ENCODE peak calls at places on chromosomes 16 and 17, in eight cellular contexts. F is psoas muscle, O is epithelial cell of esophagus, D is fibroblast of villous mesenchyme, P is Peyer's patch, Q is adrenal gland, K is keratinocyte, Z is AG10803. C is an unnamed sample.

GRCh38 chr17:48406936-48407567 is 23.0 kb downstream of the SKAP1 start:
- DNase-seq in Z (no peak), O (no peak), Q (no peak), P (no peak), D (no peak), F (no peak), K (no peak), C (no peak)

GRCh38 chr16:47262938-47263337 is 119.2 kb upstream of the NETO2 start:
- DNase-seq in F (no peak), K (no peak), P (no peak), Q (no peak), D (no peak), Z (no peak), O (no peak), C (no peak)

GRCh38 chr17:76940738-76941350 is 72.6 kb downstream of the MGAT5B start:
- DNase-seq in K (no peak), Q (no peak), F (no peak), Z (no peak), O (no peak), D (no peak), P (no peak), C (peak; percentile 56)

GRCh38 chr17:2384439-2385127 is 16.3 kb downstream of the MNT start:
- DNase-seq in D (no peak), P (no peak), F (no peak), K (no peak), Q (no peak), Z (no peak), O (no peak), C (no peak)

GRCh38 chr17:64494121-64494520 is 2.7 kb downstream of the POLG2 start:
- DNase-seq in Q (no peak), Z (no peak), D (no peak), O (no peak), P (no peak), K (no peak), F (no peak), C (no peak)

GRCh38 chr16:88526008-88526905 is 43.9 kb upstream of the ZC3H18 start:
- DNase-seq in Q (no peak), Z (no peak), F (peak; percentile 14), K (no peak), D (no peak), O (no peak), P (no peak), C (no peak)

GRCh38 chr16:71408536-71408935 is 33.3 kb downstream of the TLE7 start:
- DNase-seq in O (no peak), P (no peak), D (no peak), Z (no peak), F (no peak), Q (no peak), K (no peak), C (no peak)

GRCh38 chr17:80861360-80861861 is 130.2 kb upstream of the CHMP6 start:
- DNase-seq in D (peak; percentile 32), P (no peak), K (no peak), Q (peak; percentile 13), O (no peak), F (no peak), Z (no peak), C (no peak)

GRCh38 chr16:30941600-30942420 is 7.1 kb upstream of the ORAI3 start:
- DNase-seq in P (peak; percentile 92), O (peak; percentile 78), D (peak; percentile 72), F (peak; percentile 76), Z (peak; percentile 62), K (no peak), Q (peak; percentile 88), C (peak; percentile 73)

GRCh38 chr17:64020068-64020766 is at the start of gene ICAM2:
- DNase-seq in Z (no peak), Q (peak; percentile 61), F (peak; percentile 53), K (no peak), D (no peak), O (no peak), P (peak; percentile 96), C (no peak)

GRCh38 chr17:65279456-65279855 is 142.3 kb downstream of the RGS9 start:
- DNase-seq in F (no peak), O (no peak), Q (no peak), Z (no peak), D (no peak), K (no peak), P (no peak), C (no peak)

GRCh38 chr17:44363613-44364159 is at the start of gene FAM171A2:
- DNase-seq in P (no peak), F (peak; percentile 63), D (peak; percentile 39), Z (peak; percentile 47), O (peak; percentile 60), K (no peak), Q (no peak), C (peak; percentile 83)

GRCh38 chr17:82228842-82229685 is at the start of gene SLC16A3:
- DNase-seq in F (peak; percentile 74), Q (no peak), D (peak; percentile 81), Z (peak; percentile 80), K (no peak), P (peak; percentile 88), O (peak; percentile 82), C (peak; percentile 62)

GRCh38 chr17:67125417-67125816 is 81.1 kb downstream of the CACNG1 start:
- DNase-seq in D (no peak), K (no peak), F (no peak), P (no peak), Z (no peak), O (no peak), Q (no peak), C (no peak)

GRCh38 chr17:73300392-73300791 is 11.4 kb downstream of the CDC42EP4 start:
- DNase-seq in Q (no peak), P (no peak), Z (no peak), F (no peak), O (no peak), K (no peak), D (no peak), C (no peak)

GRCh38 chr16:48384305-48384981 is 770 bp downstream of the SIAH1 start:
- DNase-seq in Q (peak; percentile 72), D (peak; percentile 67), F (peak; percentile 66), Z (peak; percentile 46), O (no peak), P (peak; percentile 74), K (no peak), C (peak; percentile 74)

GRCh38 chr17:39716879-39717536 is 13.3 kb downstream of the MIEN1 start:
- DNase-seq in Q (no peak), Z (no peak), O (peak; percentile 84), K (no peak), F (no peak), P (no peak), D (no peak), C (no peak)

GRCh38 chr17:16215002-16215272 is 397 bp downstream of the NCOR1 start:
- DNase-seq in K (no peak), P (peak; percentile 69), Z (peak; percentile 13), O (peak; percentile 48), Q (peak; percentile 60), D (peak; percentile 44), F (peak; percentile 55), C (peak; percentile 63)

DNA sequence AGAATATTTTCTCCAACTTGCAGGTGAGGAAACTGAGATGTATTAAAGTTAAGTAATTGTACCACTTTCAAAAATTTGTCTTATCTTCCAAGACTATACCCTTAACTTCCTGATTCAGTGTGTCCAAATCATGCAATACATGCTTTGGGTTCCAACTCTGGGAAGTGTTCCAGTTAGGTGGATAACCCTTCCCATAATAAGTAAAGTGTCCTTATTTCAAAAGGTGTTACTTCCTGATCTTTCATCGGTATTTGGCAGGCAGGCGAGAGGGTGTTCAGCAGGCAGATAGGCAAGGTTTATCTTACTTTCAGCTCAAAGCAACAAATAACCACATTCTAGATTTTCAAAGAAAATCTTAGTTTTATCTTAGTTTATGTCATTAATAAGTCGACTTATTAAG is 46.3 kb upstream of the ARHGAP44 start:
- DNase-seq in F (no peak), Q (no peak), O (no peak), P (no peak), K (no peak), Z (no peak), D (no peak), C (no peak)
- TF ChIP-seq CTCF in F (no peak), Q (no peak), O (no peak), P (no peak), K (no peak), Z (no peak), D (no peak), C (no peak)

GRCh38 chr17:34740516-34740915 is 161.1 kb downstream of the TMEM132E start:
- DNase-seq in D (no peak), Z (no peak), O (no peak), K (no peak), Q (no peak), F (no peak), P (no peak), C (no peak)
- TF ChIP-seq CTCF in D (no peak), Z (no peak), O (no peak), K (no peak), Q (no peak), F (no peak), P (no peak), C (no peak)

DNA sequence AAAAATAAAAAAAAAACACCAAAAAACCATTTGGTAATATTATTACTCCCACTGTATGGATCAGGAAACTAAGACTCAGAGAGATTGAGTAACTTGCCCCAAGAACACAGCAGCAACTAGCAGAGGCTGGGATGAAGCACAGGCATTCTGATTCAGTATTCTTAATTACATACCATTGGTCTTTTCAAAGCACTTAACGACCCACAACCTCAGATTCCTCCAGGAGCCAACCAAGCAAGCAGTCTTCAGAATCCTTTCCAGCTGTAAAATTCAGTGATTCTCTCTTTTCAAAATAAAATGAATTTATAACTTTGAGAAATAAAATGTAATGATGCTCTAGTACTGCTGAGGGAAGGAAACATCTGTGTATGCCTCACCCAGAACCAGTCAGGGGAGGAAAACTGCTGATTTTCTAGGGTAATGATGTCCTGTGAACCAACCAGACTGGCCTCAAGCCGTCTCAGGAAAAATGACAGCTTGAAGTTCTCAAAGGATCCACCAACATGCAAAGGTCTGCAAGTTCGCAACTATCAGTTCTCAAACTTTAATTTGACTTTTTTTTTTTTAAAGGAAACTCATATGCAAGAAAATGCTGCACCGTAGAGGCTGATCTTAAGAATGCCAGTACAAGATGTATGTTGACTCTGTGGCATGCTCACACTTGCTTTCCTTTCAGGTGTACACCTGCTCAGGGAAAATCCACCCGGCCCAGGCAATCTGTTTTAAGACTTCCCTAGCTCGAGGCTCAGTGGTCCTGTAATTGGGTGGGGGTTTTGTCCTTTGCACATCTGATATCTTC is 9.0 kb downstream of the CUEDC1 start:
- DNase-seq in F (no peak), K (no peak), Q (no peak), D (peak; percentile 70), O (peak; percentile 92), Z (peak; percentile 91), P (no peak), C (no peak)
- TF ChIP-seq CTCF in F (no peak), K (no peak), Q (no peak), D (no peak), O (no peak), Z (no peak), P (no peak), C (no peak)

DNA sequence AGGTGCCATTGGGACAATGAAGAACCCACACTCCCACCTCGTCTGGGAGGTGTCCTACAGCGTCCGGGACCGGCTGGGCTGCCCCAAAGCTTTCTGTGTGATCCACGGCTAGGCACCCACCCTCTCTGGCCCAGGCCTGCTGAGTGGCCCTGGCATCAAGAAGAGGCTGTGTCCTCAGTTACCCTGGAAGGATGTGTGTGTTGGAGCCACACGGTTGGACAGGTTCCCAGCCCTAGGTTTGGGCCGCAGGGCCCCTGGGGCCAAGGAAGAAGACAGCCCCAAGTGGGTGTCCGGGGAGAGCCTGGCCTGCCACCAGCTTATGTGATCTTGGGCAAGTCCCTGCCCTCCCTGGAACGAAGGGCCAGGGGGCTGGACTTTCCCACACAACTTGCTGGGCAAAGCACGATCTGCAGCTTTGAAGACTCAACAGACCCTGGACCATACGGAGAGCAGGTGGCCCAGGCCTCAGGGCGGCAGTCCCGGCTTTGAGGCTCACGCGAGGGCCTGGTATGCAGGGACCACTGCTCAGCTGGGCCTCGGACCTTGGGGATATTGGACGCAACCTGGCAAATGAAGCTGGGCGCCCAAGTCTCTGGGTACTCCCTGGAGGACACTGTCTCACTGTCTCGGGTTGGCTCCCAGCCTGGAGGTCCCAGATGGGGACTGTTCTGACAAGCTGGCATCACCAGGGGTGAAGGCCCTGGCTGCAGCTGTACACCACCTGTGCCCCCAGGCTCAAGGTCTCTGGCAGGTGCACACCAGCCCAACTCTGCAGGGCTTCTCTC is 17.5 kb downstream of the MYBBP1A start:
- DNase-seq in P (no peak), D (no peak), K (no peak), Z (no peak), F (peak; percentile 23), O (no peak), Q (no peak), C (no peak)
- TF ChIP-seq CTCF in P (no peak), D (no peak), K (no peak), Z (no peak), F (no peak), O (no peak), Q (no peak), C (no peak)

C was measured in endothelial cell.